ENCODE peak calls at places on chromosomes 5 and 9, in ten cellular contexts. X is fibroblast of villous mesenchyme, J is thoracic aorta, B is lung, S is right atrium auricular region, M is tibial artery, I is heart right ventricle, C is A549, H is heart left ventricle, T is GM23338. F is an unnamed sample.

GRCh38 chr5:141904551-141904950 is 19.1 kb upstream of the DELE1 start:
- DNase-seq in X (no peak), J (no peak), B (no peak), S (peak), M (no peak), I (no peak), C (no peak), H (no peak), T (no peak), F (no peak)

GRCh38 chr5:112921833-112922817 is at the start of gene REEP5:
- DNase-seq in X (peak), J (peak), B (peak), S (peak), M (peak), I (peak), C (peak), H (peak), T (peak), F (peak)

GRCh38 chr5:115634343-115635132 is 8.7 kb upstream of the TMED7 start:
- DNase-seq in X (peak), J (peak), B (peak), S (peak), M (peak), I (peak), C (peak), H (peak), T (peak), F (peak)

GRCh38 chr5:62506659-62507460 is 71.8 kb upstream of the LRRC70 start:
- DNase-seq in X (no peak), J (no peak), B (no peak), S (no peak), M (no peak), I (no peak), C (no peak), H (no peak), T (no peak), F (no peak)

GRCh38 chr9:89153618-89154017 is 25.0 kb downstream of the SHC3 start:
- DNase-seq in X (peak), J (peak), B (no peak), S (peak), M (peak), I (no peak), C (no peak), H (no peak), T (no peak), F (no peak)

GRCh38 chr5:65247594-65247993 is 234.1 kb downstream of the ADAMTS6 start:
- DNase-seq in X (no peak), J (no peak), B (no peak), S (no peak), M (no peak), I (no peak), C (no peak), H (no peak), T (peak), F (no peak)

GRCh38 chr9:7216004-7216821 is 458.4 kb downstream of the KDM4C start:
- DNase-seq in X (peak), J (no peak), B (no peak), S (no peak), M (no peak), I (no peak), C (no peak), H (no peak), T (no peak), F (no peak)

GRCh38 chr9:87661241-87661640 is 64.7 kb upstream of the CTSL start:
- DNase-seq in X (no peak), J (no peak), B (no peak), S (no peak), M (no peak), I (no peak), C (no peak), H (no peak), T (no peak), F (no peak)

GRCh38 chr9:14365667-14366066 is 51.7 kb upstream of the NFIB start:
- DNase-seq in X (no peak), J (no peak), B (no peak), S (no peak), M (no peak), I (no peak), C (no peak), H (no peak), T (no peak), F (no peak)

GRCh38 chr9:82670000-82670399 is 392.9 kb downstream of the RASEF start:
- DNase-seq in X (no peak), J (no peak), B (no peak), S (no peak), M (no peak), I (no peak), C (no peak), H (no peak), T (no peak), F (no peak)

GRCh38 chr9:98610711-98611110 is 98.0 kb downstream of the GABBR2 start:
- DNase-seq in X (no peak), J (no peak), B (no peak), S (no peak), M (no peak), I (no peak), C (no peak), H (no peak), T (no peak), F (no peak)

GRCh38 chr5:12707560-12707959 is 803.3 kb upstream of the CTNND2 start:
- DNase-seq in X (no peak), J (no peak), B (no peak), S (no peak), M (no peak), I (no peak), C (no peak), H (no peak), T (no peak), F (no peak)

GRCh38 chr9:93183663-93184438 is at the start of gene WNK2:
- DNase-seq in X (no peak), J (no peak), B (no peak), S (no peak), M (no peak), I (peak), C (peak), H (peak), T (peak), F (no peak)

GRCh38 chr5:5149154-5149553 is 9.0 kb downstream of the ADAMTS16 start:
- DNase-seq in X (no peak), J (no peak), B (no peak), S (no peak), M (no peak), I (no peak), C (no peak), H (no peak), T (no peak), F (no peak)

GRCh38 chr9:76086521-76086920 is 196.0 kb downstream of the PCSK5 start:
- DNase-seq in X (peak), J (no peak), B (no peak), S (no peak), M (no peak), I (no peak), C (no peak), H (no peak), T (no peak), F (no peak)

GRCh38 chr5:109695005-109695926 is 5.5 kb downstream of the MAN2A1 start:
- DNase-seq in X (peak), J (no peak), B (no peak), S (no peak), M (no peak), I (no peak), C (no peak), H (no peak), T (no peak), F (no peak)

GRCh38 chr5:109743770-109744212 is 54.1 kb downstream of the MAN2A1 start:
- DNase-seq in X (peak), J (no peak), B (no peak), S (no peak), M (no peak), I (no peak), C (peak), H (no peak), T (peak), F (no peak)

DNA sequence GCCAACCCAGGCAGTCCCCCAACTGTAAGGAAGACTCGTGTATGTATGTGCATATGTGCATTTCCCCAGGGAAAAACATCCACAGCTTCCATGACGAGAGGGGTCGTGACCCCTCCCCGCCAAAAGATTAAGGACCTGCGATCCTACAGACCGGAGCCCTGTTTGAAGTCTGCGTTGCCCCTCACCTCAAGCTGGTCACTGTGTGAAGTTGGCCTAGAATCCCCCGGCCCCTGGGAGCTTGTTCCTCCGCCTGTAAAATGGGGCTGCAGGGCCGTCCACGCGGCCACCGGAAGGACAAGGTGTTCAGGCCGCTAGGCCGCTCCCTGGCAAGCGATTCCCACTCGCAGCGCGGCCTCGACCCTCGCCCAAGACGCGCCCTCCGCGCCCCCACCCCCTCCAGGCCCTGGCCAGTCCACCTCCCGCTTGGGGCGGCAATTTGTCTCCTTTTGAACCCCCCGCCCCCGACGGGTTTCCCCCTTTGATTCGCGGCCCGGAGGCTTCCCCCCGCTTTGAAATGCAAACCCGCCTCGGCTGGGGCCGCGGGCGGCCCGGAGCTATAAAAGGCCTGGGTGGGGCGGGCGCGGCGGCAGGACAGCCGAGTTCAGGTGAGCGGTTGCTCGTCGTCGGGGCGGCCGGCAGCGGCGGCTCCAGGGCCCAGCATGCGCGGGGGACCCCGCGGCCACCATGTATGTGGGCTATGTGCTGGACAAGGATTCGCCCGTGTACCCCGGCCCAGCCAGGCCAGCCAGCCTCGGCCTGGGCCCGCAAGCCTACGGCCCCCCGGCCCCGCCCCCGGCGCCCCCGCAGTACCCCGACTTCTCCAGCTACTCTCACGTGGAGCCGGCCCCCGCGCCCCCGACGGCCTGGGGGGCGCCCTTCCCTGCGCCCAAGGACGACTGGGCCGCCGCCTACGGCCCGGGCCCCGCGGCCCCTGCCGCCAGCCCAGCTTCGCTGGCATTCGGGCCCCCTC is at the start of gene CDX1:
- DNase-seq in X (no peak), J (no peak), B (no peak), S (no peak), M (no peak), I (no peak), C (no peak), H (no peak), T (peak), F (no peak)
- H3K4me3 ChIP-seq in X (no peak), J (no peak), B (no peak), S (no peak), M (no peak), I (no peak), C (no peak), H (no peak), T (peak), F (no peak)

DNA sequence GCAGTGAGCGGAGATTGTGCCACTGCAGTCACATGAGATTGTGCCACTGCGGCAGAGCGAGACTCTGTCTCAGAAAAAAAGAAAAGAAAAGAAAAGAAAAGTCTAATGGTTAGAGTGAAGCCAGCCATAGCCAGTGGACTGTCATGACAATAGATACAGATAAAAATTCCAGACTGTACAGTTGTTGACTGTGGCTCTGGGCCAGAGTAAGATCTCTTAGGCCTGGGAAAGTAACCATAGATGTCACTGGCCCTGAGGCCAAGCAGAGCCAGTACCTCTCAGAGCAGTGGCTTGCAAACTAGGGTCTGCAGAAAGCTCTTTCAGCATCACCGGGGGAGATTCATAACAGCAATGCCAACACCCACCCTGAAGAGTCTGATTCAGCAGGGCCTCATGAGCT is 44.1 kb upstream of the SUB1 start:
- DNase-seq in X (no peak), J (no peak), B (no peak), S (no peak), M (no peak), I (no peak), C (no peak), H (no peak), T (no peak), F (no peak)
- H3K4me3 ChIP-seq in X (no peak), J (no peak), B (no peak), S (no peak), M (no peak), I (no peak), C (no peak), H (no peak), T (no peak), F (no peak)

GRCh38 chr5:173896631-173897030 is 8.5 kb downstream of the CPEB4 start:
- DNase-seq in X (no peak), J (no peak), B (no peak), S (no peak), M (no peak), I (no peak), C (no peak), H (no peak), T (no peak), F (no peak)

GRCh38 chr5:173891367-173891766 is 3.2 kb downstream of the CPEB4 start:
- DNase-seq in X (no peak), J (no peak), B (no peak), S (no peak), M (no peak), I (no peak), C (no peak), H (no peak), T (no peak), F (no peak)

GRCh38 chr5:173890195-173890951 is 2.2 kb downstream of the CPEB4 start:
- DNase-seq in X (peak), J (no peak), B (no peak), S (no peak), M (no peak), I (peak), C (no peak), H (no peak), T (peak), F (no peak)

GRCh38 chr5:173895766-173896165 is 7.6 kb downstream of the CPEB4 start:
- DNase-seq in X (no peak), J (no peak), B (no peak), S (no peak), M (no peak), I (no peak), C (no peak), H (no peak), T (no peak), F (no peak)

DNA sequence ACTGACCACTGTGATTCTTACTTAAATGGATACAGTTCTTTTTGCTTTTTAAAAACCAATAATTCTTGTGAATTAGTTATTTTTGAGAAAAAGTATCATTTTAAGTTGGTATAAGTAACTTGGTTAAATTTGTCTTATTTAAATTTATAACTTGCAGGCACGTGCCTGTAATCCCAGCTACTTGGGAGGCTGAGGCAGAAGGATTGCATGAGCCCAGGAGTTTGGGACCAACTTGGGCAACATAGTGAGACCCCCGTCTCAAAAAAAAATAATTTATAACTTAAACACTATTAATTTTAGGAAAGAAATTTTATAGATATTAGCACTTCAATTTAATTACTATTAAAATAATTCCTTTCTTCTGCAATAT is 5.0 kb downstream of the CPEB4 start:
- DNase-seq in X (no peak), J (no peak), B (no peak), S (no peak), M (no peak), I (no peak), C (no peak), H (no peak), T (no peak), F (no peak)
- H3K4me3 ChIP-seq in X (peak), J (peak), B (no peak), S (peak), M (peak), I (peak), C (peak), H (peak), T (no peak), F (no peak)

DNA sequence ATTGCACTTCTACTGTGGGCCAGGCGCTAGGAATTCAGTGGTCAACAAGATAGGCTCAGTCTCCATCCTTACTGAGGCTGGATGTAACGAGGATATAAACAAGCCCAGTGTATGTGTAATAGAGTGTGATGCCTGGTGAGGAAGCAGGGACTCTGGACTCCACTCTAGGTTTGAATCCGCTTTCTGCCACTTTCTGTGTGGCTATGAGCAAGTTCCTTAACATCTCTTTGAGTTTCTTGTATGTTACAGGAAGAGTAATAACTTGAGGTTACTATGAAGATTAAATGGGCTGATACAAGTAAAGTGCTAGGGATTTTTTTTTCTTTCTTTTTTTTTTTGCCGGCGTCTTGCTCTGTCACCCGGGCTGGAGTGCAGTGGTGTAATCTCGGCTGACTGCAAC is 12.4 kb downstream of the DOCK2 start:
- DNase-seq in X (no peak), J (no peak), B (no peak), S (no peak), M (no peak), I (no peak), C (no peak), H (no peak), T (no peak), F (peak)
- H3K4me3 ChIP-seq in X (no peak), J (no peak), B (no peak), S (no peak), M (no peak), I (no peak), C (no peak), H (no peak), T (no peak), F (no peak)

DNA sequence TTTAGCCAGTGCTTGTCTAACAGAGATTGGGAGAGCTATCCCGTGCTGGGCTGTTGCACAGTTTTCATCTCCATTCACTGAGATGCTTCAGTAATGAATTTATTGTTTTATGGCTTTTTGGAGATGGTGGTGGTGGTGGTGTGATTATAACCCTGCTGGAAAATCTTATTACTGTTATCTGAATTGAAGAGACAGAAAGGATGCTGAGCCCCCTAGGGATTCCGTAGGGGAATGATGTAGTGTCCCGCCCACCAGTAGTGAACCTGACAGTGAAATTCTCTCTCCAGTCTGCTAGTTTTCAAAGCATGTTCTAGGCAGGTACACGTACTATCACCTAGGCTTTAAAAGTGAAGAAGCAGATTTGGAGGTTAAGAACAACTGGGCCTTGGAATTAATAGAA is 1.9 kb downstream of the RAI14 start:
- DNase-seq in X (no peak), J (no peak), B (no peak), S (no peak), M (no peak), I (no peak), C (peak), H (no peak), T (peak), F (no peak)
- H3K4me3 ChIP-seq in X (peak), J (peak), B (peak), S (no peak), M (peak), I (no peak), C (peak), H (peak), T (peak), F (no peak)

GRCh38 chr9:84206801-84207200 is 133.8 kb downstream of the SLC28A3 start:
- DNase-seq in X (no peak), J (no peak), B (no peak), S (no peak), M (no peak), I (no peak), C (no peak), H (no peak), T (no peak), F (no peak)

GRCh38 chr9:84212224-84212623 is 128.3 kb downstream of the SLC28A3 start:
- DNase-seq in X (peak), J (no peak), B (no peak), S (no peak), M (no peak), I (no peak), C (no peak), H (no peak), T (no peak), F (no peak)

GRCh38 chr9:84212982-84213381 is 127.6 kb downstream of the SLC28A3 start:
- DNase-seq in X (no peak), J (no peak), B (no peak), S (no peak), M (no peak), I (no peak), C (no peak), H (no peak), T (no peak), F (no peak)

GRCh38 chr9:84207443-84208032 is 133.0 kb downstream of the SLC28A3 start:
- DNase-seq in X (no peak), J (no peak), B (no peak), S (no peak), M (no peak), I (no peak), C (no peak), H (no peak), T (no peak), F (no peak)
- H3K4me3 ChIP-seq in X (no peak), J (no peak), B (no peak), S (no peak), M (no peak), I (no peak), C (no peak), H (no peak), T (no peak), F (no peak)

GRCh38 chr9:125854553-125855275 is 107.5 kb downstream of the PBX3 start:
- DNase-seq in X (peak), J (no peak), B (no peak), S (no peak), M (no peak), I (no peak), C (no peak), H (no peak), T (no peak), F (no peak)

GRCh38 chr9:125850231-125850630 is 103.1 kb downstream of the PBX3 start:
- DNase-seq in X (no peak), J (no peak), B (no peak), S (no peak), M (no peak), I (no peak), C (no peak), H (no peak), T (no peak), F (no peak)

GRCh38 chr9:125850763-125851162 is 103.6 kb downstream of the PBX3 start:
- DNase-seq in X (peak), J (no peak), B (no peak), S (no peak), M (no peak), I (no peak), C (no peak), H (no peak), T (no peak), F (no peak)

GRCh38 chr9:125852386-125852785 is 105.2 kb downstream of the PBX3 start:
- DNase-seq in X (no peak), J (no peak), B (no peak), S (no peak), M (no peak), I (no peak), C (no peak), H (no peak), T (no peak), F (no peak)

GRCh38 chr9:125851971-125852370 is 104.8 kb downstream of the PBX3 start:
- DNase-seq in X (no peak), J (no peak), B (no peak), S (no peak), M (no peak), I (no peak), C (no peak), H (no peak), T (no peak), F (no peak)
- H3K4me3 ChIP-seq in X (no peak), J (no peak), B (no peak), S (no peak), M (no peak), I (no peak), C (no peak), H (no peak), T (no peak), F (no peak)